ENCODE peak calls at places on chromosomes 4 and X, in five cellular contexts. R is A549, L is tibial nerve, P is K562, H is endothelial cell of umbilical vein. A is an unnamed sample. For H3K4me1, the result is how much of the 10 kb centered on the place peaks cover.

GRCh38 chr4:55004831-55005230 is 120.6 kb downstream of the KDR start:
- DNase-seq in R (no peak), L (peak), P (no peak), H (no peak), A (no peak)

GRCh38 chr4:94689155-94689554 is 68.6 kb upstream of the BMPR1B start:
- DNase-seq in R (no peak), L (no peak), P (no peak), H (no peak), A (no peak)

GRCh38 chrX:29388509-29388908 is 801.3 kb downstream of the IL1RAPL1 start:
- DNase-seq in R (no peak), L (no peak), P (no peak), H (no peak), A (no peak)

GRCh38 chr4:123479944-123480343 is 83.3 kb downstream of the SPRY1 start:
- DNase-seq in R (peak), L (no peak), P (no peak), H (no peak), A (no peak)

GRCh38 chr4:2393353-2394270 is 24.8 kb downstream of the ZFYVE28 start:
- DNase-seq in R (no peak), L (no peak), P (peak), H (no peak), A (no peak)

GRCh38 chr4:2793578-2793919 is 664 bp downstream of the SH3BP2 start:
- DNase-seq in R (peak), L (no peak), P (no peak), H (peak), A (peak)

GRCh38 chrX:9311411-9312160 is 153.3 kb upstream of the TBL1X start:
- DNase-seq in R (no peak), L (no peak), P (no peak), H (no peak), A (no peak)

GRCh38 chrX:118893923-118894322 is 70.3 kb downstream of the ZCCHC12 start:
- DNase-seq in R (no peak), L (no peak), P (no peak), H (no peak), A (no peak)

GRCh38 chrX:51608766-51609165 is 9.9 kb downstream of the CENPVL3 start:
- DNase-seq in R (no peak), L (no peak), P (no peak), H (no peak), A (no peak)

DNA sequence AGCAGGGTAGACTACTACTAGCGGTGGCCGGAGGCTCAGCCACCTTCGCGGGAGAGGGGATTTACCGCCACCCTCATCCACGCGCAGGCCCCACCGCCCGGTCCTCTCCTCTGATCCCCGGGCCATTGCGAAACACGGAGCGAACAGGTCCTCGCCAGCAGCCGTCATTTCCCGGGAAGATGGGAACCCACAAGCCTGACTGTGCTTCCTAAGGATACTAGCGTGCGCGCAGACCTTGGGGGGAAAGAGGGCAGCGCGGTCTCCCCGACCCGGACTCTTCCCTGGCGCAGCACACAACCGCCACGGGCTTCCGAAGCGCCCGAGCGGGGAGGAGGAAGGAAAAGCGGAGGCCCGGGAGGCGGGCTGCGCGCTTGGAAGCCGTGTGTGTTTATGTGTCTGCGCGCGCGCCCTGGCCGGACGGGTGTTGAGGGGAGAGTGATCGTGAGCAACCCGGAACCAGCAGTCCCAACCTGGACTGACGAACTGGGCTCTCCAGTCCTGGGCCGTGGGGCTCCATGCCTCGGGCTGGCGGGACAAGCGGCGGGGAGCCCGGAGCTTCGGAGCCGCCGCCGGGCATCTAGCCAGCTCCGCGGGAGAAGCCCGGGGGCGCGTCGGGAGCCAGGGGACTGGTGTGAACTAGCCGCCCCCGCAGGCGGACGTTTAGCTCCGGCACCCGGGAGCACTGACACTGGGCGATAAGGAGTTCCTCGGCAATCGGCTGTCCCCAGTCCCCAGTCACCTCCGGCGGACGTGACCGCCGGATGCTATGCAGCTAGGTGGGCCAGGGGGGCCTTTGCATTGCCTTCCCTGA is 74.6 kb upstream of the BCOR start:
- DNase-seq in R (no peak), L (peak), P (peak), H (peak), A (peak)
- TF ChIP-seq POLR2A in R (no peak), L (no peak), P (peak), H (no peak), A (no peak)

DNA sequence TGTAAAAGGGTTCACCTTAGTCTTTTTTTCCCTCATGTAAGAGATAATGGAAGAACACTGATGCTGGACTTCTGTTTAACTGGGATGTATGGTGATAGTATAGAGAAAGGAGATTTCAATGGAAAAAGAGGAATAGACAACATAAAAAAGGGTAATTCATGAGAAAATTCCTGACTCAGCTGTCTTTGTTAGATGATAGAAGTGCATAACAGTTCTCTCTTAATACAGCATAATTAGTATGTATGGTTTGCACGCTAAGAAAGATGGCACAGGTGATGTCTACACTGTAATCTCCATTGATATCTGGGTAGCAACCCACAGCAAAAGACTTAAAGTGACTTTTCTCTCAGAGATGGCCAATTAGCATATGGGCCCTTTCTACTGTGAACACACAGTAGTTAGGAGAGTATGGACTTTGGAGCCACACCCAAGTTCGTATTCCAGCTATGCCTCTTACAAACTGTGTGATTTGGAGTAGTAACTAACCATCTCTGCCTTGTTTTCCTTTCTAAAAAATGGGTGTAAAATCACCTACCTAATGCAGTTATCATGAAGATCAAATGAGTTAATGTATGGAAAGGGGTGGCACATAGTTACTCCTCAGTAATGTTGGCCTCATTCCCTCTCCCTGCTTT is 149.3 kb downstream of the PDE5A start:
- DNase-seq in R (no peak), L (no peak), P (no peak), H (no peak), A (no peak)
- H3K27ac ChIP-seq in R (no peak), L (no peak), P (no peak), H (no peak), A (no peak)

DNA sequence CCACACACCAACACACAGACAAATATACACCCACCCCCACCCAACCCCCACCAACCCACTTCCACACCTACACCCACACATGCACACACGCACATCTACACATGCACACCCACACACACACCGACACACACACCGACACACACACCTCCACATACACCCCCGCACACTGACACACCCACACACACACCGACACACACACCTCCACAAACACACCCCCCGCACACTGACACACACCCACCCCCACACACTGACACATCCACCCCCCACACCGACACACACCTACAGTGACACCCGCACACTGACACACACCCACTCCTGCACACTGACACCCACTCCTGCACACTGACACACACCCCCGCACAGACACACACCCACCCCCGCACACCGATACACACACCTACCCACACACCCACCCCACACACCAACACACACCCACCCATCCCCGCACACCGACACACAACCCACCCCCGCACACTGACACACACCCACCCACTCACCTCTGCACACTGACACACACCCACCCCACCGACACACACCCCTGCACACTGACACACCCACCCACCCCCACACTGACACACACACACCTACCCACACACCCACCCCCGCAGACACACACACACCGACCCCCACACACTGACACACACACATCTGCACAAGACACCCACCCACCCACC is 31.1 kb downstream of the FGFRL1 start:
- DNase-seq in R (no peak), L (no peak), P (no peak), H (no peak), A (peak)
- H3K4me1 ChIP-seq in R (half or more), L (half or more), P (half or more), H (under half), A (under half)

GRCh38 chrX:49175875-49176274 is 4.2 kb downstream of the PLP2 start:
- DNase-seq in R (no peak), L (no peak), P (no peak), H (no peak), A (no peak)

GRCh38 chrX:49171752-49172279 is at the start of gene PLP2:
- DNase-seq in R (peak), L (no peak), P (peak), H (peak), A (peak)

GRCh38 chrX:49174723-49175122 is 3.0 kb downstream of the PLP2 start:
- DNase-seq in R (peak), L (no peak), P (peak), H (no peak), A (no peak)

GRCh38 chrX:49175435-49175834 is 3.7 kb downstream of the PLP2 start:
- DNase-seq in R (no peak), L (no peak), P (peak), H (no peak), A (no peak)

DNA sequence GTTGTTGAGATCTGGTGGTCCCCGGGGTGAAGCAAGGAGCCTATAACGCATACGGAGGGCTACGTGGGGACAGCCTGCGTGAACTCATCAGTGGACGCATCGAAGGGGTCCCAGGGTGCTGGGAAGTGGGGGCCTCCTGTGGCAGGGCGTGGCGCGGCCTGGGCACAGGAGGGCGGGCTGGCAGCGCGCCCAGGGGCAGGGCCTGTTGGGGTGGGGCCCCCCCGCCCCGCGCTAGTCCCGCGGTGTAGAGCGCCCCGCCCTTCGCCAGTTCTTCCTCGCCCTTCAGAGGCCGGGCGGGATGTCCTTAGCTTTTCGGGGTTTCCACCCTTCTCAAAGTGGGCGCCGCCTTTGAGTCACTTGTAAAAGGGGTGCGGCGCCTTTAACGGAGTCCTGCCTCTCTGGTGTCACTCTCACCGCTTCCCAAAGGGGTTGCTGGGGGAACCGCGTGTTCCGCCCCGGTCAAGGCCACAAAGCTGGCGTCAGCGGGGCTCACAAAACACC is 632 bp downstream of the PLP2 start:
- DNase-seq in R (peak), L (peak), P (peak), H (peak), A (peak)
- TF ChIP-seq POLR2A in R (peak), L (no peak), P (no peak), H (peak), A (no peak)